ENCODE peak calls at places on chromosomes 3 and 15, in four cellular contexts. V, G, H and P are unnamed samples.

GRCh38 chr3:61682671-61683408 is 121.5 kb downstream of the PTPRG start:
- DNase-seq in G (no peak), V (peak), H (no peak), P (no peak)

GRCh38 chr3:52844290-52844985 is 9.6 kb upstream of the MUSTN1 start:
- DNase-seq in V (no peak), H (peak), G (no peak), P (peak)

GRCh38 chr3:94524102-94524922 is 461.5 kb downstream of the NSUN3 start:
- DNase-seq in H (no peak), V (no peak), G (no peak), P (no peak)

GRCh38 chr3:38960953-38961622 is 90.7 kb downstream of the SCN11A start:
- DNase-seq in H (no peak), V (peak), G (no peak), P (no peak)

GRCh38 chr3:60435941-60436650 is 815.2 kb downstream of the FHIT start:
- DNase-seq in G (no peak), V (no peak), H (no peak), P (no peak)

GRCh38 chr3:195596648-195597628 is 13.2 kb upstream of the APOD start:
- DNase-seq in V (no peak), H (peak), G (no peak), P (no peak)

GRCh38 chr3:187012609-187013051 is 82.3 kb downstream of the ST6GAL1 start:
- DNase-seq in H (peak), G (no peak), V (peak), P (no peak)

GRCh38 chr15:85854345-85855097 is 59.8 kb upstream of the KLHL25 start:
- DNase-seq in H (no peak), G (peak), V (peak), P (no peak)

GRCh38 chr15:92803852-92804609 is 96.1 kb upstream of the CHD2 start:
- DNase-seq in G (peak), H (peak), V (peak), P (peak)

GRCh38 chr3:72997421-72997961 is 880 bp downstream of the PPP4R2 start:
- DNase-seq in H (no peak), V (peak), G (no peak), P (no peak)

GRCh38 chr3:57164217-57164605 is 942 bp downstream of the IL17RD start:
- DNase-seq in V (peak), G (no peak), H (no peak), P (no peak)

GRCh38 chr3:133540896-133541674 is 32.4 kb upstream of the CDV3 start:
- DNase-seq in G (no peak), V (peak), H (no peak), P (no peak)

GRCh38 chr3:126447456-126448106 is 28.1 kb downstream of the ZXDC start:
- DNase-seq in G (no peak), H (no peak), V (no peak), P (peak)

GRCh38 chr3:66416556-66417304 is 84.1 kb downstream of the LRIG1 start:
- DNase-seq in G (no peak), H (no peak), V (no peak), P (no peak)

GRCh38 chr3:195802795-195803194 is 8.9 kb downstream of the MUC4 start:
- DNase-seq in G (no peak), V (no peak), H (no peak), P (no peak)

GRCh38 chr3:171181907-171182690 is 155.6 kb upstream of the SLC2A2 start:
- DNase-seq in H (no peak), G (no peak), V (no peak), P (no peak)

GRCh38 chr3:101243285-101244211 is 76.8 kb downstream of the IMPG2 start:
- DNase-seq in H (no peak), G (no peak), V (no peak), P (no peak)

GRCh38 chr15:96565266-96565665 is 234.8 kb downstream of the NR2F2 start:
- DNase-seq in V (peak), H (no peak), G (no peak), P (no peak)

GRCh38 chr3:135627057-135627456 is 338.5 kb upstream of the PPP2R3A start:
- DNase-seq in V (no peak), H (no peak), G (no peak), P (no peak)

GRCh38 chr15:85419200-85419599 is 38.8 kb downstream of the AKAP13 start:
- DNase-seq in V (no peak), H (no peak), G (no peak), P (no peak)

GRCh38 chr15:37138586-37138985 is 38.2 kb upstream of the MEIS2 start:
- DNase-seq in V (no peak), H (no peak), G (no peak), P (no peak)

GRCh38 chr15:64444836-64445235 is 15.5 kb upstream of the ZNF609 start:
- DNase-seq in V (no peak), H (no peak), G (no peak), P (no peak)

GRCh38 chr15:49622561-49622960 is 1.7 kb downstream of the DTWD1 start:
- DNase-seq in G (no peak), H (no peak), V (peak), P (no peak)

GRCh38 chr3:186105543-186105942 is 3.3 kb downstream of the ETV5 start:
- DNase-seq in V (no peak), G (no peak), H (no peak), P (no peak)

GRCh38 chr3:124688580-124689454 is 41.4 kb upstream of the UMPS start:
- DNase-seq in H (peak), G (peak), V (peak), P (peak)

GRCh38 chr15:39250001-39250400 is 330.9 kb upstream of the THBS1 start:
- DNase-seq in H (no peak), G (no peak), V (no peak), P (no peak)

GRCh38 chr3:153852355-153852754 is 268.8 kb upstream of the ARHGEF26 start:
- DNase-seq in G (no peak), V (no peak), H (no peak), P (no peak)

GRCh38 chr3:30631237-30631961 is 25.0 kb downstream of the TGFBR2 start:
- DNase-seq in V (peak), G (no peak), H (no peak), P (no peak)

GRCh38 chr3:78867409-78868372 is 900.1 kb downstream of the ROBO1 start:
- DNase-seq in H (no peak), G (no peak), V (peak), P (no peak)

GRCh38 chr3:192915306-192915705 is 2.4 kb downstream of the MB21D2 start:
- DNase-seq in H (no peak), V (peak), G (peak), P (no peak)

GRCh38 chr15:61195116-61196002 is 33.7 kb downstream of the RORA start:
- DNase-seq in H (no peak), V (peak), G (no peak), P (no peak)

GRCh38 chr3:69568926-69569325 is 170.3 kb upstream of the MITF start:
- DNase-seq in G (no peak), V (no peak), H (no peak), P (no peak)

GRCh38 chr3:33525232-33525631 is 85.0 kb upstream of the UBP1 start:
- DNase-seq in H (no peak), V (no peak), G (no peak), P (no peak)

GRCh38 chr15:73631915-73632669 is 1.1 kb downstream of the NPTN start:
- DNase-seq in G (no peak), H (peak), V (peak), P (no peak)

GRCh38 chr3:167882057-167882667 is 146.6 kb downstream of the SERPINI1 start:
- DNase-seq in G (no peak), V (peak), H (no peak), P (no peak)

GRCh38 chr3:38003371-38003816 is 12.8 kb downstream of the VILL start:
- DNase-seq in G (peak), V (peak), H (no peak), P (peak)

GRCh38 chr15:48086162-48086561 is 34.6 kb upstream of the SLC24A5 start:
- DNase-seq in G (no peak), H (no peak), V (no peak), P (no peak)